ENCODE peak calls at places on chromosomes 4 and X, in seven cellular contexts. T, I, A, O, D, K and C are unnamed samples.

GRCh38 chr4:6918345-6918744 is 8.7 kb downstream of the TBC1D14 start:
- DNase-seq in A (no peak), D (no peak), K (no peak), O (no peak), T (no peak), I (no peak), C (no peak)

GRCh38 chrX:50183891-50184290 is 16.9 kb downstream of the AKAP4 start:
- DNase-seq in O (no peak), I (peak), T (no peak), K (no peak), A (no peak), D (no peak), C (no peak)

GRCh38 chrX:41779058-41779564 is 55.1 kb downstream of the GPR82 start:
- DNase-seq in I (no peak), K (no peak), T (peak), O (no peak), A (peak), D (no peak), C (no peak)

GRCh38 chr4:40349561-40350198 is 14.5 kb downstream of the CHRNA9 start:
- DNase-seq in D (no peak), O (no peak), I (no peak), K (no peak), T (peak), A (peak), C (no peak)

GRCh38 chrX:17442898-17443297 is 67.9 kb downstream of the NHS start:
- DNase-seq in K (no peak), I (no peak), O (no peak), D (no peak), T (peak), A (peak), C (no peak)

GRCh38 chr4:145285928-145286327 is 105.5 kb upstream of the OTUD4 start:
- DNase-seq in T (no peak), I (no peak), D (no peak), A (peak), K (no peak), O (no peak), C (no peak)

GRCh38 chr4:147787204-147787603 is 55.3 kb downstream of the ARHGAP10 start:
- DNase-seq in A (peak), O (peak), D (no peak), I (no peak), T (no peak), K (no peak), C (no peak)

GRCh38 chr4:109472343-109472761 is 38.7 kb downstream of the SEC24B start:
- DNase-seq in D (no peak), K (no peak), I (no peak), T (peak), O (no peak), A (peak), C (no peak)

GRCh38 chr4:110085131-110085530 is 113.3 kb downstream of the ELOVL6 start:
- DNase-seq in I (no peak), K (no peak), T (no peak), A (peak), O (no peak), D (no peak), C (no peak)

GRCh38 chr4:84938316-84938715 is 28.2 kb downstream of the WDFY3 start:
- DNase-seq in D (no peak), T (no peak), O (no peak), K (no peak), I (no peak), A (peak), C (peak)

GRCh38 chr4:142559986-142560385 is 286.1 kb downstream of the INPP4B start:
- DNase-seq in T (no peak), A (no peak), I (no peak), O (no peak), D (no peak), K (no peak), C (no peak)

GRCh38 chr4:98662619-98663225 is 4.3 kb upstream of the TSPAN5 start:
- DNase-seq in O (no peak), K (no peak), A (peak), T (no peak), I (no peak), D (no peak), C (no peak)

GRCh38 chr4:102500371-102501175 is 586 bp upstream of the NFKB1 start:
- DNase-seq in I (peak), A (peak), D (peak), K (no peak), O (peak), T (peak), C (peak)

GRCh38 chr4:132564920-132565319 is 584.2 kb upstream of the PCDH10 start:
- DNase-seq in K (no peak), O (no peak), D (no peak), I (no peak), A (peak), T (no peak), C (no peak)

GRCh38 chr4:8009097-8009496 is 69.4 kb upstream of the AFAP1 start:
- DNase-seq in T (no peak), I (no peak), A (no peak), K (no peak), D (no peak), O (no peak), C (no peak)

GRCh38 chr4:35934370-35934981 is 309.8 kb downstream of the ARAP2 start:
- DNase-seq in D (no peak), I (no peak), O (no peak), A (peak), T (peak), K (no peak), C (no peak)
- TF ChIP-seq CTCF in D (peak), I (no peak), O (no peak), A (peak), T (peak), K (peak), C (no peak)

GRCh38 chr4:1722551-1723071 is 1.3 kb downstream of the TACC3 start:
- DNase-seq in I (no peak), T (no peak), K (no peak), O (peak), A (no peak), D (no peak), C (peak)
- H3K27ac ChIP-seq in I (no peak), T (peak), K (peak), O (no peak), A (no peak), D (peak), C (no peak)

DNA sequence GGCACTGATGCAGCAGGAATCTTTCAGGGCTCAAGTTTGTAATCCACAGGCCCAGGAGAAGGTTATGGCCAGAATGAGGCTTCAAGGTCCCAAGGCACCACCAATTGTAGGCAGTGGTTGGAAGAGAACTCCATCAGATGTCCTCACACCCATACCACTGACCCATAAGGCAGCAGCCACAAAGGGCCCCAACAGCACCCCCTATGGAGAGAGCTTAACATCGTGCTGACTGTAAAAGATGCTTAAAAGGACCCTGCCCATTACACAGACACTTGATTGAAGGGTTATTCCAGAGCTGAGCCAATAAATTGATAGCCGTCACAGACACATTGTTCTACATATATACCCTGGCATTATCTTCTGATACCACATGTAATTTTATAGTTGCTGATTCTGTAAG is 113.7 kb downstream of the SOWAHB start:
- DNase-seq in T (peak), K (no peak), A (no peak), D (no peak), I (no peak), O (no peak), C (no peak)
- TF ChIP-seq CTCF in T (no peak), K (no peak), A (peak), D (no peak), I (no peak), O (no peak), C (no peak)

DNA sequence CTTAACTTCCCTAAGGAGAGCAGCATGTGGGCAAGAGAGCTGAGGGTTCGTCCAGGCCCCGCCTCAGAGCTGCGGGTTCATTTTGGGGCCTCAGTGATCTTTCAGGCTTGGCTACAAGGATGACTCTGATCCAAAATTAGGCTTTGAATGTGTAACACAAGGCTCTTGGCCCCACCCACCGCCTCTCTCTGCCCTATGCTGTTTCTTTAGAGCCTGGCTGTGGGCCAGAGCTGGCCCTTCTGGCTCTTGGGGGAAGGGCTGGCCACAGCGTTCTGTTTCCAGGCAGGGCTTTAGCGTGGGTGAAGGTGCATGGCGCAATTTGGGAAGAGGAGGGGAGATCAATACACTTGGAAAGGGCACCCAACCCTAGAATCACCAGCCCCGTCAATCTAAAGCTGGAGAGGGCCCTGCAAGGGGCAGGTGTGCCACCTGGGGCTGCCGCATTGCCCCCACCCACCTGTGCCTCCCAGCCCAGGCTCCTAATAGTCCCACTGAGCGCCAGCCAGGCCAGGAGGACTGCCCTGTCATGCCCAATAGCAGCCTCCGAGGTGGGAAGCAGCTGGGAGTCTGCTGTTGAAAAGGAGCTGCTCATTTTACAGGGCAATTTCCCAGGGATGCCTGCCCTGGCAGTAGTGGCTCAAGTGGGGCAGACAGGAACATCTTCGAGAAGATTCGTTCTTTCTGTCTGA is 84.5 kb upstream of the MAML3 start:
- DNase-seq in O (peak), I (peak), T (no peak), A (no peak), K (no peak), D (peak), C (peak)
- H3K27ac ChIP-seq in O (peak), I (peak), T (peak), A (no peak), K (no peak), D (peak), C (peak)

GRCh38 chr4:82801910-82802521 is 3.4 kb upstream of the SCD5 start:
- DNase-seq in D (no peak), T (peak), I (peak), O (no peak), A (peak), K (no peak), C (no peak)
- TF ChIP-seq CTCF in D (peak), T (peak), I (peak), O (peak), A (peak), K (no peak), C (no peak)

DNA sequence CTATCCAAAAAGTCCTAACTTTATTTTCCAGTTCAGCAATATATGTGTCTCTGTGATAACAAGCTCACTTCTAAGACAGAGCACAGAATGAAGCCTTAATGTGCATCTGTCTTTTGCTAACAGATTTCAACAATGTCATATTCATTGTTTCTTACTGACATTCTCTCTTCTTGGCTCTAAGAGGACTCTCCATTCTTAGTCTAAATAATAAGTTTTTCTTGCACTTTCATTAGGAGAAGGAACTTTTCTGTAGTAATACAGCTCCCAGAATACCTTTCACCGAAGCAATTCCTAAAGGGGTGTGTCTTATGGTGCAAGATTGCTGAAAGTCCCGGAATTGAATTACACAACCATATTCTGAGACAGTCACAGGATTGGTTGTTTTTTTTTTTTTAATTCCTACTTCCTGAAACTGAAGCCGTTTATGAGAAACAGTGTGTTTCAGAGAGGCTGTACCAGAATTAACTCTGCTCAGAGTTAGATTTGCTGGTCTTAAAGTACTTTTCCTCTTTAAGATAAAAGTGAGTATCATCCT is at the start of gene ALPK1:
- DNase-seq in D (no peak), K (no peak), A (peak), T (peak), I (no peak), O (no peak), C (no peak)
- H3K27ac ChIP-seq in D (peak), K (peak), A (peak), T (peak), I (peak), O (peak), C (peak)